ENCODE peak calls at places on chromosomes 12 and 14, in eight cellular contexts. N is left ventricle myocardium inferior, D is Peyer's patch, W is mammary epithelial cell, R is thyroid gland, I is cardiac muscle cell, Z is A549, J is uterus. G is an unnamed sample.

GRCh38 chr12:61365001-61365400 is 895.2 kb upstream of the USP15 start:
- DNase-seq in I (no peak), Z (no peak), J (no peak), N (no peak), R (no peak), W (no peak), D (no peak), G (no peak)

GRCh38 chr12:68957273-68957672 is 24.3 kb upstream of the CPM start:
- DNase-seq in W (no peak), D (no peak), I (peak), Z (no peak), R (no peak), N (no peak), J (no peak), G (no peak)

GRCh38 chr14:70708717-70709570 is 67.2 kb downstream of the TTC9 start:
- DNase-seq in R (no peak), D (no peak), W (no peak), N (no peak), Z (no peak), J (no peak), I (no peak), G (no peak)

GRCh38 chr14:90820958-90821357 is 4.7 kb upstream of the TTC7B start:
- DNase-seq in D (peak), Z (no peak), J (no peak), N (no peak), R (no peak), W (peak), I (peak), G (no peak)

GRCh38 chr12:27970391-27970980 is 2.0 kb downstream of the PTHLH start:
- DNase-seq in R (peak), J (peak), I (peak), N (no peak), Z (no peak), D (peak), W (peak), G (peak)

GRCh38 chr12:127145929-127146789 is 1120.8 kb upstream of the TMEM132C start:
- DNase-seq in R (peak), N (peak), D (peak), I (peak), J (peak), W (peak), Z (peak), G (no peak)

GRCh38 chr12:128267651-128268347 is 829 bp downstream of the TMEM132C start:
- DNase-seq in I (no peak), Z (no peak), W (no peak), R (no peak), N (no peak), J (peak), D (no peak), G (no peak)

GRCh38 chr12:95882080-95882479 is 23.3 kb downstream of the SNRPF start:
- DNase-seq in Z (no peak), J (no peak), I (peak), R (no peak), W (peak), N (no peak), D (no peak), G (no peak)

GRCh38 chr14:80519002-80519401 is 307.7 kb upstream of the DIO2 start:
- DNase-seq in Z (no peak), R (no peak), J (no peak), I (no peak), N (no peak), W (no peak), D (no peak), G (no peak)

GRCh38 chr12:69544087-69544486 is 41.2 kb upstream of the CCT2 start:
- DNase-seq in N (no peak), D (no peak), R (no peak), J (no peak), I (no peak), W (no peak), Z (no peak), G (no peak)

GRCh38 chr12:68373836-68374314 is 41.7 kb upstream of the MDM1 start:
- DNase-seq in N (no peak), I (no peak), W (no peak), J (no peak), Z (no peak), D (no peak), R (no peak), G (no peak)

GRCh38 chr14:101340556-101340955 is 220.7 kb upstream of the DIO3 start:
- DNase-seq in R (no peak), W (no peak), D (no peak), I (no peak), Z (no peak), N (no peak), J (no peak), G (no peak)

GRCh38 chr12:3713483-3713882 is 39.4 kb downstream of the CRACR2A start:
- DNase-seq in D (no peak), Z (no peak), I (no peak), R (no peak), J (no peak), W (no peak), N (no peak), G (no peak)

GRCh38 chr14:104708606-104709268 is 15.3 kb upstream of the ADSS1 start:
- DNase-seq in R (peak), J (peak), W (no peak), Z (peak), D (peak), N (peak), I (peak), G (peak)

GRCh38 chr14:75428230-75429104 is 645 bp downstream of the JDP2 start:
- DNase-seq in J (peak), W (peak), N (peak), R (peak), I (peak), D (no peak), Z (peak), G (peak)

GRCh38 chr12:47740536-47741339 is 15.4 kb upstream of the ENDOU start:
- DNase-seq in I (no peak), W (no peak), J (no peak), R (peak), Z (no peak), D (peak), N (no peak), G (peak)
- H3K4me3 ChIP-seq in I (no peak), W (no peak), J (no peak), R (no peak), Z (no peak), D (no peak), N (peak), G (no peak)

DNA sequence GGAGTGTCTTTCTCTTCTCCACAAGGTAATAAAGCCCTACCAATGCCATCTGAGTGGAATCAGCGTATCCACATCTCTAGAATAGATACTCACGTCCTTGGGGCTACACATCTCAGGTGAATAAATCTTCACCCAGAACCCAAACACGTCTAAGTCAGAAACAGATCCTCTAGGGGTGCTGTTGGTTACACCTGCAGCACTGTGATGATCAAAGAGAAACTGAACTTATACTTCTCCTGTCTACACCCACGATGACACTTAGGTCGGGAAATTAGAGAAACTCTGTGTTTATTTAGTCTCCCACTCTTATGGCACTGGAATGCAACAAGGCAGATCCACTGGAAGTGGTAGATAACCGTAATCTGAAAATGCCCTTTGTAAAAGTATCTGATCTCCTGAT is 46.2 kb downstream of the WIF1 start:
- DNase-seq in I (no peak), Z (peak), N (no peak), R (no peak), J (no peak), D (no peak), W (no peak), G (no peak)
- TF ChIP-seq CTCF in I (no peak), Z (no peak), N (no peak), R (no peak), J (no peak), D (no peak), W (peak), G (peak)

GRCh38 chr12:101697930-101698781 is 716 bp downstream of the CHPT1 start:
- DNase-seq in R (peak), D (peak), Z (peak), N (peak), W (peak), I (peak), J (peak), G (peak)
- H3K27ac ChIP-seq in R (peak), D (peak), Z (peak), N (peak), W (no peak), I (peak), J (peak), G (peak)

DNA sequence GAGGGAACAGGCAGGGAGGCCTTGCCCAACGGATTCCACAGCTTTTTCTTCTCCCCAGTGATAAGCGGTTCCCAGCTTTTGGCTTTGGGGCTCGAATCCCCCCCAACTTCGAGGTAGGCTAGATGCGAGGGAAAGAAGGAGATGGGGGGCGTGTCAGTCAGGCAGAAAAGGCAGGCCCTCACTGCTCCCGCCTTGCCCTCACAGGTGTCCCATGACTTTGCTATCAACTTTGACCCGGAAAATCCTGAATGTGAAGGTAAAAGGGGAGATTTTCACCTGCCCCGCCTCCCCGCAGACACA is 4.9 kb downstream of the CPNE6 start:
- DNase-seq in Z (no peak), J (no peak), N (no peak), R (no peak), D (no peak), I (no peak), W (no peak), G (no peak)
- H3K4me3 ChIP-seq in Z (no peak), J (no peak), N (no peak), R (no peak), D (no peak), I (no peak), W (no peak), G (no peak)